ENCODE peak calls at places on chromosome 1, in five cellular contexts. U, C, J, O and B are unnamed samples.

GRCh38 chr1:38243106-38243505 is 196.5 kb upstream of the POU3F1 start:
- DNase-seq in O (no peak), J (no peak), C (no peak), U (no peak), B (peak; percentile 38)

GRCh38 chr1:193417420-193417819 is 231.0 kb upstream of the B3GALT2 start:
- DNase-seq in C (peak; percentile 27), O (no peak), U (peak; percentile 60), J (no peak), B (no peak)

GRCh38 chr1:245172829-245173228 is 18.0 kb downstream of the KIF26B start:
- DNase-seq in J (no peak), C (no peak), O (no peak), U (no peak), B (no peak)

GRCh38 chr1:235213752-235214151 is 52.7 kb upstream of the RBM34 start:
- DNase-seq in O (no peak), C (no peak), U (no peak), J (no peak), B (no peak)

GRCh38 chr1:226657788-226658537 is 81.1 kb downstream of the ITPKB start:
- DNase-seq in C (no peak), J (no peak), U (no peak), O (no peak), B (no peak)

GRCh38 chr1:47444578-47445465 is 7.0 kb downstream of the FOXD2 start:
- DNase-seq in O (peak; percentile 77), J (no peak), C (peak; percentile 10), U (peak; percentile 17), B (peak; percentile 57)

GRCh38 chr1:175307160-175307559 is 114.6 kb upstream of the KIAA0040 start:
- DNase-seq in U (no peak), C (no peak), J (no peak), O (no peak), B (no peak)

GRCh38 chr1:21271550-21271949 is 18.7 kb downstream of the ECE1 start:
- DNase-seq in U (no peak), J (no peak), C (no peak), O (no peak), B (no peak)

GRCh38 chr1:93680121-93681094 is 1.2 kb downstream of the BCAR3 start:
- DNase-seq in U (peak; percentile 93), O (peak; percentile 84), C (peak; percentile 91), J (peak; percentile 82), B (peak; percentile 96)

GRCh38 chr1:53544731-53545515 is 85.7 kb downstream of the DMRTB1 start:
- DNase-seq in J (no peak), C (no peak), U (no peak), O (no peak), B (no peak)

DNA sequence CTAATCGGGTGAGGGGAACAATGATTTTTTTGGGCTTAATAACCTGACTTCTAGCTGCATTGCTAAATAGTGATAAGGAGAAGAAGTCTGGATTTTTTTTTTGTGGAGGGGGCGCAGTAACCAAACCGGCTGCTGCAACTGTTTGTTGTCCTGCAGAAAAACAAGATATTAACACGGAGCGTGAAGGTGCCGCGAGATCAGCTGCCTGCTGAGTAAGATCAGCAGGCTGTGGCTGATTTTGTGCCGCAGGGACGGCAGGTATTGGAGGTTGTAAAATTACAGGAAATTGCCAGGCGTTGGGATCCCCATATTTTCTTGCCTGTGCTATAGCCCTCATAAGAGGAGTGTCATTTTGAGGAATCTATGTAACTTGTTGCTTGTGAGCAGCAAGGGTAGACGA is 8.7 kb upstream of the LRRC47 start:
- DNase-seq in O (no peak), U (no peak), C (no peak), J (no peak), B (no peak)
- H2BK15ac ChIP-seq in O (no peak overlapping the region), U (no peak overlapping the region), C (no peak overlapping the region), J (no peak overlapping the region), B (no peak overlapping the region)

GRCh38 chr1:151047925-151048644 is 534 bp downstream of the C1orf56 start:
- DNase-seq in C (peak; percentile 57), O (peak; percentile 85), J (peak; percentile 49), U (peak; percentile 77), B (peak; percentile 89)

GRCh38 chr1:151048645-151049032 is 1.1 kb downstream of the C1orf56 start:
- DNase-seq in O (no peak), U (no peak), C (no peak), J (no peak), B (no peak)

GRCh38 chr1:151049458-151049857 is 1.9 kb downstream of the C1orf56 start:
- DNase-seq in J (no peak), C (no peak), U (no peak), O (no peak), B (no peak)

GRCh38 chr1:151050051-151050688 is 2.6 kb downstream of the C1orf56 start:
- DNase-seq in C (no peak), U (no peak), O (no peak), J (no peak), B (no peak)

DNA sequence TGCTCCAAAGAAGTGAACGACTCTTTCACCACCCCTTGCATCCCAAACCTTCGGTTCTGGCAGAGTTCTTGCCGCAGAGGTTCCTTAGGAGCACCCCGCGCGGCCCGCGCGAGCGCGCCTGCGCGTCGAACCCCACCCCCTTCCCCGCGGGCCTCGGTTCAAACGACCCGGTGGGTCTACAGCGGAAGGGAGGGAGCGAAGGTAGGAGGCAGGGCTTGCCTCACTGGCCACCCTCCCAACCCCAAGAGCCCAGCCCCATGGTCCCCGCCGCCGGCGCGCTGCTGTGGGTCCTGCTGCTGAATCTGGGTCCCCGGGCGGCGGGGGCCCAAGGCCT is at the start of gene C1orf56:
- DNase-seq in U (peak; percentile 75), J (peak; percentile 62), C (peak; percentile 60), O (peak; percentile 83), B (peak; percentile 82)
- H2BK5ac ChIP-seq in U (peak within 1 kb of the TSS; percentile 34), J (peak within 1 kb of the TSS; percentile 83), C (peak within 1 kb of the TSS; percentile 62), O (peak within 1 kb of the TSS; percentile 88), B (peak within 1 kb of the TSS; percentile 13)

GRCh38 chr1:114037952-114038867 is 58.9 kb downstream of the OLFML3 start:
- DNase-seq in C (no peak), O (no peak), U (no peak), J (no peak), B (peak; percentile 66)
- H3K4me2 ChIP-seq in C (no peak overlapping the region), O (peak overlapping the region; percentile 69), U (no peak overlapping the region), J (no peak overlapping the region), B (no peak overlapping the region)

GRCh38 chr1:59505596-59506028 is 208.7 kb downstream of the FGGY start:
- DNase-seq in U (peak; percentile 42), C (no peak), J (no peak), O (no peak), B (no peak)
- H2BK15ac ChIP-seq in U (no peak overlapping the region), C (no peak overlapping the region), J (no peak overlapping the region), O (no peak overlapping the region), B (no peak overlapping the region)

GRCh38 chr1:203326830-203327683 is 21.7 kb downstream of the BTG2 start:
- DNase-seq in U (peak; percentile 91), O (peak; percentile 94), J (peak; percentile 92), C (peak; percentile 79), B (peak; percentile 95)

GRCh38 chr1:203335503-203335902 is 15.4 kb downstream of the FMOD start:
- DNase-seq in J (no peak), U (no peak), O (no peak), C (no peak), B (no peak)

GRCh38 chr1:203327684-203328457 is 22.6 kb downstream of the BTG2 start:
- DNase-seq in J (peak; percentile 75), U (peak; percentile 68), O (no peak), C (peak; percentile 53), B (peak; percentile 90)

GRCh38 chr1:203328714-203329122 is 22.2 kb downstream of the FMOD start:
- DNase-seq in C (no peak), U (no peak), O (no peak), J (no peak), B (peak; percentile 34)

GRCh38 chr1:203331224-203331623 is 19.7 kb downstream of the FMOD start:
- DNase-seq in C (no peak), J (no peak), O (no peak), U (no peak), B (no peak)
- H2BK5ac ChIP-seq in C (no peak overlapping the region), J (no peak overlapping the region), O (no peak overlapping the region), U (no peak overlapping the region), B (no peak overlapping the region)